ENCODE peak calls at places on chromosomes 3 and 15, in eight cellular contexts. J is psoas muscle, W is tibial artery, E is left ventricle myocardium inferior, X is uterus, B is osteoblast, G is pancreas, Z is lung. H is an unnamed sample. For H3K4me1, the result is how much of the 10 kb centered on the place peaks cover.

GRCh38 chr3:134201201-134202130 is 49.2 kb downstream of the RYK start:
- DNase-seq in B (no peak), W (no peak), J (no peak), Z (no peak), G (no peak), E (no peak), X (no peak), H (no peak)

GRCh38 chr3:138187296-138188012 is at the start of gene ARMC8:
- DNase-seq in Z (peak), W (peak), X (peak), E (peak), J (peak), B (peak), G (peak), H (peak)

GRCh38 chr15:90320062-90320884 is 31.8 kb upstream of the ZNF774 start:
- DNase-seq in G (peak), Z (peak), J (peak), W (peak), E (peak), X (peak), B (peak), H (peak)

GRCh38 chr15:40379853-40380252 is 2.7 kb upstream of the KNSTRN start:
- DNase-seq in X (no peak), Z (peak), J (peak), B (peak), W (peak), E (peak), G (no peak), H (no peak)

GRCh38 chr15:24269923-24270322 is 405.7 kb upstream of the NPAP1 start:
- DNase-seq in E (no peak), W (no peak), X (no peak), B (no peak), Z (no peak), J (no peak), G (peak), H (peak)

GRCh38 chr3:31546152-31546551 is 13.4 kb downstream of the STT3B start:
- DNase-seq in B (no peak), J (no peak), Z (no peak), E (no peak), G (no peak), X (no peak), W (no peak), H (no peak)

GRCh38 chr15:83066034-83066760 is 855 bp downstream of the BTBD1 start:
- DNase-seq in X (peak), B (no peak), J (no peak), G (no peak), Z (no peak), W (no peak), E (peak), H (peak)

GRCh38 chr3:189554868-189555557 is 76.2 kb upstream of the TP63 start:
- DNase-seq in X (no peak), Z (no peak), J (no peak), G (no peak), W (no peak), E (no peak), B (no peak), H (no peak)

GRCh38 chr3:71219744-71220638 is 363.5 kb downstream of the FOXP1 start:
- DNase-seq in W (no peak), B (no peak), X (no peak), Z (no peak), J (no peak), E (no peak), G (no peak), H (no peak)

GRCh38 chr3:106533097-106533496 is 664.3 kb upstream of the CBLB start:
- DNase-seq in W (no peak), G (no peak), E (no peak), X (no peak), Z (no peak), B (no peak), J (no peak), H (no peak)

GRCh38 chr3:98823791-98824190 is 60.7 kb downstream of the ST3GAL6 start:
- DNase-seq in X (no peak), Z (no peak), E (no peak), J (no peak), B (peak), G (no peak), W (no peak), H (no peak)

GRCh38 chr3:4637265-4637664 is 144.1 kb downstream of the ITPR1 start:
- DNase-seq in X (no peak), Z (no peak), G (no peak), E (no peak), B (no peak), J (no peak), W (no peak), H (no peak)

GRCh38 chr3:161163297-161163696 is 57.8 kb upstream of the NMD3 start:
- DNase-seq in W (no peak), G (no peak), J (no peak), E (no peak), X (no peak), Z (no peak), B (peak), H (no peak)

GRCh38 chr15:73387507-73388255 is 18.9 kb upstream of the HCN4 start:
- DNase-seq in X (no peak), Z (no peak), J (no peak), W (no peak), E (no peak), B (no peak), G (no peak), H (no peak)

GRCh38 chr3:105938826-105939225 is 70.0 kb upstream of the CBLB start:
- DNase-seq in X (no peak), Z (no peak), E (no peak), J (no peak), W (no peak), B (peak), G (no peak), H (no peak)

GRCh38 chr3:42804831-42805821 is 836 bp upstream of the HIGD1A start:
- DNase-seq in G (peak), W (peak), E (peak), X (peak), Z (no peak), B (no peak), J (peak), H (peak)

GRCh38 chr15:36598529-36599177 is 19.2 kb downstream of the CDIN1 start:
- DNase-seq in J (no peak), G (no peak), E (no peak), W (no peak), X (no peak), B (no peak), Z (no peak), H (no peak)

GRCh38 chr15:63042879-63043340 is 363 bp downstream of the TPM1 start:
- DNase-seq in Z (no peak), B (peak), E (no peak), W (no peak), J (peak), X (no peak), G (no peak), H (no peak)

GRCh38 chr15:45409596-45409995 is 31.3 kb upstream of the GATM start:
- DNase-seq in G (no peak), W (no peak), B (no peak), X (no peak), Z (no peak), E (no peak), J (no peak), H (no peak)

GRCh38 chr3:63687569-63688233 is 35.2 kb downstream of the SNTN start:
- DNase-seq in G (no peak), Z (no peak), B (no peak), W (no peak), J (no peak), E (no peak), X (no peak), H (no peak)

GRCh38 chr3:63685340-63685739 is 32.9 kb downstream of the SNTN start:
- DNase-seq in J (no peak), Z (no peak), B (no peak), X (no peak), G (no peak), E (no peak), W (no peak), H (no peak)

GRCh38 chr3:63689285-63689684 is 36.8 kb downstream of the SNTN start:
- DNase-seq in E (no peak), X (no peak), B (no peak), G (no peak), W (no peak), J (no peak), Z (no peak), H (no peak)

GRCh38 chr3:63679181-63679580 is 26.7 kb downstream of the SNTN start:
- DNase-seq in X (no peak), Z (no peak), W (no peak), J (no peak), B (no peak), E (no peak), G (no peak), H (no peak)

DNA sequence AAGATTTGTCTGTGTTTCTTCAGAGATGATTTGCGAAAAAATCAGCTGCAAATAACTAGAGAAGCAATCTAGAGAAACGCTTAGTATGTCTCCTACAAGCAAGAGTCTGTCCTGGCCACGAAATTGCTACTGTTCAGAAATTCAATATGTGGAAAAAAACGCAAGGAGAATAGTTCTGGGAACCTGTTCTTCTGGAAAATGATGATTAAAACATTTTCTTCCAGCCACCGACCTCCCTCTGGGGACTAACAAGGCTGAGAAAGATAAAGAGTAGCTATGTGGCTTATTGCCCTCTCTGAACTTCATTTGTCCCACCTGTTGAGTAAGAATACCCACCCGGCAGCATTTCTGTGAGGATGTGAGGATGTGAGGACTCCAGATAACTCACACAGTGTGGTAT is 31.6 kb downstream of the SNTN start:
- DNase-seq in J (no peak), X (no peak), E (no peak), G (no peak), Z (no peak), B (no peak), W (no peak), H (no peak)
- TF ChIP-seq CTCF in J (no peak), X (no peak), E (no peak), G (no peak), Z (no peak), B (no peak), W (no peak), H (no peak)

GRCh38 chr3:56862352-56863062 is 60.8 kb upstream of the ARHGEF3 start:
- DNase-seq in E (no peak), J (no peak), B (peak), Z (no peak), G (no peak), X (no peak), W (no peak), H (no peak)
- H3K4me3 ChIP-seq in E (no peak), J (no peak), B (no peak), Z (no peak), G (no peak), X (no peak), W (no peak), H (no peak)

DNA sequence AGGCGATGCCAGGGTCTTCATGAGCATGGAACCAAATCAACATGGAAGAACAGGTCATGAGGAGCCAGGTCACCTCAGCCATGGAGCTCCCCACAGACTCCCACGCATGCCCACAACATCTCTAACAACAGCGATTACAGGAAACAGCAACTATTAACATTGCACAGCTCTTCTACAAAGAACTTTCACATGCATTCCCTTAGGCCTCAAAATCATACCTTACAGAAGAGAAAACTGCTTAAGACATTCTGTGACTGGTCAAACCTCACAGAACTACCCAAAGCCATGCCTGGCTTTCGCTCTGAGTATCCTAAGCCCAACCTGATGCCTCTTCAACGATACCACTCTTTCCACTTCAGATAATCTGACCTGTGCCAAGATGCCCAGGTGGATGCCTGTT is 117.8 kb downstream of the OXNAD1 start:
- DNase-seq in J (no peak), G (no peak), B (no peak), Z (no peak), X (no peak), W (no peak), E (no peak), H (no peak)
- H3K4me1 ChIP-seq in J (under half), G (under half), B (under half), Z (under half), X (under half), W (under half), E (under half), H (under half)

GRCh38 chr15:49875392-49875791 is 243.6 kb downstream of the ATP8B4 start:
- DNase-seq in Z (no peak), B (no peak), W (no peak), E (no peak), X (no peak), G (no peak), J (no peak), H (no peak)
- TF ChIP-seq CTCF in Z (no peak), B (no peak), W (no peak), E (no peak), X (no peak), G (no peak), J (no peak), H (no peak)

GRCh38 chr3:152256829-152257228 is 11.9 kb upstream of the MBNL1 start:
- DNase-seq in X (no peak), E (no peak), W (no peak), J (no peak), B (no peak), G (no peak), Z (no peak), H (no peak)
- H3K4me3 ChIP-seq in X (no peak), E (no peak), W (no peak), J (no peak), B (no peak), G (no peak), Z (no peak), H (no peak)

GRCh38 chr15:56608993-56609392 is 124.3 kb downstream of the ZNF280D start:
- DNase-seq in J (no peak), X (no peak), Z (no peak), B (no peak), E (no peak), G (no peak), W (no peak), H (no peak)
- H3K4me1 ChIP-seq in J (under half), X (under half), Z (under half), B (under half), E (under half), G (under half), W (under half), H (under half)

H was measured in mucosa of descending colon.